ENCODE peak calls at places on chromosomes 11 and 22, in ten cellular contexts. Z, Y, T, R, A, H, K, N, E and L are unnamed samples.

GRCh38 chr22:40638261-40638660 is 1.7 kb upstream of the MRTFA start:
- DNase-seq in Y (no peak), K (no peak), H (peak), A (no peak), Z (no peak), N (no peak), T (no peak), R (no peak), E (peak), L (no peak)

GRCh38 chr22:40746428-40747220 is 67.3 kb downstream of the MCHR1 start:
- DNase-seq in H (no peak), Z (no peak), E (no peak), N (no peak), A (no peak), Y (no peak), K (no peak), T (no peak), R (no peak), L (no peak)

GRCh38 chr22:32334640-32335365 is 22.9 kb upstream of the RFPL3 start:
- DNase-seq in N (no peak), H (peak), E (no peak), R (no peak), A (no peak), K (peak), T (no peak), Z (no peak), Y (no peak), L (no peak)

GRCh38 chr11:86091566-86091965 is 22.7 kb upstream of the PICALM start:
- DNase-seq in H (peak), Y (no peak), E (no peak), A (no peak), R (peak), T (no peak), N (no peak), Z (no peak), K (no peak), L (no peak)

GRCh38 chr11:28596816-28597215 is 488.6 kb downstream of the METTL15 start:
- DNase-seq in R (no peak), N (no peak), K (no peak), H (no peak), T (no peak), A (no peak), E (no peak), Y (no peak), Z (no peak), L (no peak)

GRCh38 chr22:35568751-35569725 is 28.4 kb downstream of the RASD2 start:
- DNase-seq in N (no peak), E (peak), T (peak), A (no peak), Y (peak), K (no peak), Z (peak), H (no peak), R (peak), L (no peak)

GRCh38 chr22:48227341-48228018 is 1465.0 kb downstream of the TBC1D22A start:
- DNase-seq in A (no peak), R (no peak), Y (no peak), E (no peak), N (no peak), K (no peak), H (no peak), T (no peak), Z (no peak), L (no peak)

GRCh38 chr22:48797731-48798130 is 1029.9 kb downstream of the BRD1 start:
- DNase-seq in T (no peak), R (no peak), H (no peak), E (no peak), N (no peak), A (no peak), Y (no peak), Z (no peak), K (no peak), L (no peak)

GRCh38 chr11:66996609-66997273 is 21.6 kb downstream of the C11orf86 start:
- DNase-seq in N (no peak), H (no peak), K (no peak), A (no peak), Z (no peak), R (no peak), E (no peak), Y (no peak), T (peak), L (no peak)

GRCh38 chr11:8715501-8715900 is 32.9 kb downstream of the RPL27A start:
- DNase-seq in Y (no peak), R (no peak), K (no peak), H (no peak), E (no peak), N (peak), T (no peak), A (no peak), Z (no peak), L (no peak)

DNA sequence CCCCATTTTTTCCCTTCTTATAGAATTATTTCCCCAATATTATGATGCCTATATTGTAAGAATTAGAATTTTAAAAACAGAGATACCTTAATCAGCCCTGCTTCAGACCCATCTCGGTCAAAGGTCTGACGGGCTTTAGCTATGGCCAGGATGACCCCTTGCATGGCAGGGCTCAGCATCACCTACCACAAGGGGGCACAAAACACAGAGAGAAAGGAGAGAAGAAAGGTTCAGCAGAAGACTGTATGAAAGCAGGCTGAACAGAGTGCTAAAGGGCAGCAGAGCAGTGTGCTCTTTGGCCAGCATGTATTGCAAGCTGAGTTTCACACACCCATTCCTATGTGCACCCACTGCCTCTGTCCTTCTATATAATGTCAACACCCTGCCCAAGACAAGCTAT is 26.8 kb downstream of the CLDN25 start:
- DNase-seq in K (no peak), N (no peak), Z (no peak), H (no peak), R (no peak), E (peak), T (peak), A (peak), Y (peak), L (peak)
- TF ChIP-seq CTCF in K (no peak), N (no peak), Z (no peak), H (no peak), R (peak), E (peak), T (peak), A (peak), Y (peak), L (peak)

GRCh38 chr11:110463153-110463552 is 33.4 kb downstream of the FDX1 start:
- DNase-seq in H (no peak), A (no peak), K (peak), Y (peak), R (peak), Z (no peak), T (peak), N (peak), E (peak), L (peak)
- TF ChIP-seq CTCF in H (no peak), A (peak), K (no peak), Y (peak), R (peak), Z (no peak), T (peak), N (peak), E (peak), L (no peak)

DNA sequence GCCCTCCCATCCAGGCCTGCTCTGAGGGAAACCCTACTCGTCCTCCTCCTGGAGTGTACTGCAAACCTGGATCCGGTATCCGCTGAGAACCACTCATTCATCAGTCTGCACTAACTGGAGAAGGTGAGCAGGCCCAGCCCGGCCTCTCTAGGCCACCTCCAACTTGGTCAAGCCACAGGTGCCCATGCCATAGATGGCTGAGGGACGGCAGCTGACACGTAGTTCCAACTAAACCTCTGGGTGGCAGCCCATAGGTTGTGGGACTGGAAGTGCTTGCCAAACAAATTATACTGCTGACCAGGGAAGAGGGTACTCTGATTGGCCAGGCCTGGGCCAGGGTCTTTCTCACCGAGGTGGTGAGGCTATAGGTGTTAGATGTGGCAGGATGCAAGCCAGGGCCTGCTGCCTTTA is 5.9 kb downstream of the KCNQ1OT1 start:
- DNase-seq in H (no peak), N (peak), E (peak), Y (peak), Z (no peak), A (no peak), R (no peak), T (no peak), K (no peak), L (no peak)
- TF ChIP-seq CTCF in H (no peak), N (no peak), E (peak), Y (peak), Z (no peak), A (peak), R (no peak), T (peak), K (no peak), L (no peak)

GRCh38 chr11:45266693-45267451 is 19.3 kb downstream of the SYT13 start:
- DNase-seq in K (no peak), A (peak), H (no peak), N (no peak), Z (no peak), Y (peak), T (peak), E (no peak), R (no peak), L (peak)
- TF ChIP-seq CTCF in K (no peak), A (peak), H (no peak), N (no peak), Z (no peak), Y (peak), T (peak), E (peak), R (peak), L (peak)

DNA sequence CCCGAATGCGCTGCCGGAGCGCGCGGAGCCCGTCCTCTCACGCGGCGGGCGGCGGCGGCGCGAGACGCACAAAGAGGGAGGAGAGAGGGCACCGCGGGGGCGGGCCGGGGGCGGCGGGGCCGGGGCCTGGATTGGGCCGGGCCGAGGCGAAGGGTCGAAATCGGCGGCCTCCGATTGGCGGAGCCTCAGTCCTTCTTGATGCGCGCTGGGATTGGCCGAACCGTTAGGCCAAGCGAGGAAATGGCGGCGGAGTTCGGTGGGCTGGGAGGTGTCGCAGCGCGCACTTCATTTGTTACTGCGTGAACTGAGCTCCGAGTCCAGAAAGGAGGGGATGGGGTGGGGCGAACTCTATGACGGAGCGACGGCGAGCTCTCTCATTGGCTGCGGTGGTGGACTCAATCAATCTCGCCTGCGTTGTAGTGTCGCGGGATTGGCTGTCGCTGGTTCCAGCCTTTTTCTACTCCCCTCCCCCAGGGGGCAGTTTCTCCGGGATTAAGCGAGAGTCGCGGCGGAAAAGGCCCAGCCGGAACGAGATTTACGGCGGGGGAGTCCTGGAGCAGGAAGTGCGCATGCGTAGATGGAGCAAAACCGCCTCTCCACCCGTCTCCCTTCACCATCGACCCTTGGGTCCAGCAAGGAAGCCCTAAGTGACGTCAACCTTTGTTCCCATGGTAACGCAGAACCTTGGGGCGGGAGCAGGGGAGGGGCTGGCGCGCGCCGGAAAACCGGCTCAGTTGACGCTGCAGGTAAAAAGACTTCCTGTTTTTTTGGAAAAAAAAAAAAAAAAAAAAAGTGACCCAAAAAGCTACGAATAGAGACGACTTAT is at the start of gene SF1:
- DNase-seq in Z (peak), E (peak), Y (peak), R (peak), T (peak), H (peak), N (peak), A (peak), K (peak), L (peak)
- TF ChIP-seq CTCF in Z (no peak), E (no peak), Y (no peak), R (no peak), T (no peak), H (no peak), N (peak), A (no peak), K (no peak), L (no peak)

DNA sequence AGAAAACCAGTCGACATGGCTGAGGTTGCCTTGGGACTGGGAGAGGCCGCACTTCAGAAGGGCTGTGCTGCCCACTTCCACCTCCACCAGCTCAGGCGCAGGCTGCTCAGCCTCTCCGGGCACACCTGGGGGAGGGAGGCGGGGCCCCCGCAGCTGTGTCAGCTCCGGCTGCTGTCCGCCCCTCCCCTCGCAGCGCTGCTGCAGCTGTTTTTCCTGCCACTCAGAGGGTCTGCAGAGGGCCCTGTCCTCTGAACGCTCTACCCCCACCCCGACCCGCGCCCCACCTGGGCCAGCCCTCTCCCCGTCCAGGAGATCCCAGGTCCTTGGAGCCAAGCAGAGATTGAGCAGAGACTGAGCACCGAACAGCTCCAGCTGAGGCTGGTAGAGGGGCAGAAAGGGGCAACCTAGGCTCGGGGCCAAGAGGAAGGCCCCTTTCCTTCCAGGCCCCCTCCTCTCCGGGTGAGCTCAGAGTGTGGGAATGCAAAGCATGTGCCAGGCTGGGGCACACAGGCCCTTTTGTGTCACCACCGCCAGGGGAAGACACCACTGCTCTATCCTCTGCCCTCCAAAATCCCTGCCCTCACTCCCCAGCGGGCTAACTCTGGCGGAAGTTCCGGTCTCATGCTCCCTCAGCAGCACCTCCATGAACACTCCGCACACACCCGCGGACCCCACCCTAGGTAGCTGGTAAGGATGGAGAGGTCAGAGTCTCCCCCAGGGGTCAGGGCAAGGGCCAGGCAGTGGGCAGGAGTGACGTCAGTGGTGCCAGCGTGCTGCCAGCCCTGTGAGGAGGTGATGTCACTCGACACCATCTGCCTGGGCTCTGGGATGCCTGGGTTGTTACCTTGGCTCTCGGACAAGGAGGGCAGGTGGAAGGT is 1.6 kb downstream of the MCAM start:
- DNase-seq in Y (no peak), Z (no peak), H (peak), E (peak), K (peak), R (no peak), A (peak), T (no peak), N (no peak), L (peak)
- TF ChIP-seq CTCF in Y (no peak), Z (no peak), H (peak), E (peak), K (no peak), R (no peak), A (no peak), T (peak), N (no peak), L (peak)